ENCODE peak calls at places on chromosomes 4 and X, in nine cellular contexts. J is lung microvascular endothelial cell, C is spleen, B is fibroblast of lung, G is GM23248, O is AG09319, W is ovary, Q is A673, U is psoas muscle. F is an unnamed sample.

GRCh38 chr4:176034498-176034897 is 31.1 kb upstream of the WDR17 start:
- DNase-seq in J (peak), C (no peak), B (peak), G (peak), O (peak), W (no peak), Q (peak), U (no peak), F (no peak)

GRCh38 chr4:111323916-111324315 is 701.0 kb upstream of the PITX2 start:
- DNase-seq in J (no peak), C (no peak), B (peak), G (peak), O (no peak), W (no peak), Q (no peak), U (no peak), F (no peak)

GRCh38 chr4:1404573-1405248 is 1.5 kb downstream of the NKX1-1 start:
- DNase-seq in J (no peak), C (no peak), B (no peak), G (no peak), O (no peak), W (no peak), Q (no peak), U (peak), F (no peak)

GRCh38 chr4:56240554-56241190 is 146.6 kb downstream of the AASDH start:
- DNase-seq in J (peak), C (no peak), B (peak), G (no peak), O (no peak), W (no peak), Q (no peak), U (no peak), F (no peak)

GRCh38 chr4:17284323-17285175 is 227.3 kb downstream of the QDPR start:
- DNase-seq in J (peak), C (no peak), B (no peak), G (peak), O (no peak), W (no peak), Q (no peak), U (no peak), F (no peak)

GRCh38 chr4:3287271-3287971 is 5.4 kb upstream of the RGS12 start:
- DNase-seq in J (no peak), C (no peak), B (no peak), G (no peak), O (no peak), W (peak), Q (no peak), U (no peak), F (no peak)

GRCh38 chrX:134935286-134935685 is 55.5 kb upstream of the SMIM10 start:
- DNase-seq in J (no peak), C (no peak), B (peak), G (no peak), O (no peak), W (no peak), Q (no peak), U (no peak), F (no peak)

GRCh38 chr4:7573692-7574091 is 139.0 kb upstream of the PSAPL1 start:
- DNase-seq in J (no peak), C (no peak), B (no peak), G (no peak), O (no peak), W (no peak), Q (no peak), U (no peak), F (no peak)

GRCh38 chrX:9534686-9535085 is 69.8 kb downstream of the TBL1X start:
- DNase-seq in J (no peak), C (no peak), B (peak), G (peak), O (peak), W (no peak), Q (peak), U (no peak), F (no peak)

GRCh38 chrX:38999967-39000745 is 198.9 kb downstream of the MID1IP1 start:
- DNase-seq in J (no peak), C (no peak), B (peak), G (no peak), O (peak), W (no peak), Q (no peak), U (no peak), F (no peak)

GRCh38 chr4:1002631-1003251 is 8.7 kb upstream of the FGFRL1 start:
- DNase-seq in J (no peak), C (no peak), B (no peak), G (peak), O (no peak), W (no peak), Q (no peak), U (no peak), F (no peak)

GRCh38 chr4:1010522-1011021 is 854 bp upstream of the FGFRL1 start:
- DNase-seq in J (peak), C (peak), B (peak), G (peak), O (peak), W (peak), Q (peak), U (peak), F (peak)

GRCh38 chrX:1086444-1087409 is 125.7 kb downstream of the CRLF2 start:
- DNase-seq in J (no peak), C (no peak), B (no peak), G (no peak), O (no peak), W (no peak), Q (no peak), U (no peak), F (no peak)

GRCh38 chr4:54395013-54395527 is 166.0 kb downstream of the PDGFRA start:
- DNase-seq in J (no peak), C (no peak), B (no peak), G (no peak), O (no peak), W (no peak), Q (no peak), U (no peak), F (no peak)

GRCh38 chr4:52259978-52260377 is 208.9 kb downstream of the SPATA18 start:
- DNase-seq in J (no peak), C (no peak), B (no peak), G (no peak), O (no peak), W (no peak), Q (no peak), U (no peak), F (no peak)

GRCh38 chr4:112284662-112285411 is 867 bp downstream of the TIFA start:
- DNase-seq in J (peak), C (peak), B (peak), G (peak), O (no peak), W (no peak), Q (peak), U (no peak), F (no peak)

GRCh38 chrX:15749642-15750610 is 11.9 kb downstream of the CA5B start:
- DNase-seq in J (peak), C (no peak), B (peak), G (peak), O (no peak), W (no peak), Q (no peak), U (no peak), F (no peak)

GRCh38 chr4:81207793-81208192 is 7.2 kb downstream of the PRKG2 start:
- DNase-seq in J (no peak), C (no peak), B (peak), G (peak), O (peak), W (no peak), Q (no peak), U (no peak), F (no peak)

GRCh38 chrX:72202792-72203401 is 21.3 kb downstream of the PIN4 start:
- DNase-seq in J (no peak), C (no peak), B (no peak), G (no peak), O (no peak), W (no peak), Q (no peak), U (no peak), F (no peak)